ENCODE peak calls at places on chromosome 5, in nine cellular contexts. F, E, P, B, S, R, Y, N and Q are unnamed samples.
A peak's percentile ranks its signal among the peaks of the same experiment; 100 is the strongest.

GRCh38 chr5:114055318-114055788 is 306.5 kb upstream of the KCNN2 start:
- DNase-seq in F (peak; percentile 64), E (peak; percentile 67), P (no peak), B (peak; percentile 73), S (no peak), R (no peak), Y (no peak), N (no peak), Q (no peak)

GRCh38 chr5:180083529-180084060 is 12.0 kb upstream of the RNF130 start:
- DNase-seq in F (no peak), E (no peak), P (no peak), B (no peak), S (no peak), R (no peak), Y (no peak), N (no peak), Q (no peak)

GRCh38 chr5:151038801-151039238 is 18.4 kb downstream of the GPX3 start:
- DNase-seq in F (peak; percentile 42), E (no peak), P (peak; percentile 62), B (no peak), S (peak; percentile 65), R (no peak), Y (no peak), N (no peak), Q (no peak)

GRCh38 chr5:150703767-150704166 is 2.9 kb upstream of the RBM22 start:
- DNase-seq in F (peak; percentile 28), E (no peak), P (no peak), B (no peak), S (no peak), R (no peak), Y (no peak), N (no peak), Q (no peak)

GRCh38 chr5:80308526-80308925 is 11.3 kb upstream of the SPZ1 start:
- DNase-seq in F (no peak), E (no peak), P (peak; percentile 64), B (no peak), S (no peak), R (no peak), Y (no peak), N (no peak), Q (no peak)

GRCh38 chr5:421901-422300 is 21.1 kb upstream of the EXOC3 start:
- DNase-seq in F (no peak), E (no peak), P (no peak), B (no peak), S (no peak), R (no peak), Y (peak; percentile 33), N (peak; percentile 66), Q (no peak)

GRCh38 chr5:10675177-10675700 is 85.8 kb downstream of the DAP start:
- DNase-seq in F (no peak), E (peak; percentile 73), P (no peak), B (no peak), S (no peak), R (no peak), Y (no peak), N (no peak), Q (no peak)

GRCh38 chr5:8907168-8907868 is 638.6 kb downstream of the SEMA5A start:
- DNase-seq in F (peak; percentile 93), E (no peak), P (no peak), B (no peak), S (peak; percentile 97), R (no peak), Y (no peak), N (no peak), Q (no peak)

GRCh38 chr5:114207615-114208014 is 154.3 kb upstream of the KCNN2 start:
- DNase-seq in F (no peak), E (no peak), P (no peak), B (no peak), S (no peak), R (no peak), Y (no peak), N (no peak), Q (no peak)

GRCh38 chr5:170151105-170151831 is 45.6 kb downstream of the FOXI1 start:
- DNase-seq in F (peak; percentile 44), E (no peak), P (no peak), B (no peak), S (peak; percentile 84), R (no peak), Y (no peak), N (no peak), Q (peak; percentile 77)

GRCh38 chr5:179235416-179236400 is 109.6 kb downstream of the ADAMTS2 start:
- DNase-seq in F (no peak), E (no peak), P (peak; percentile 36), B (no peak), S (no peak), R (no peak), Y (peak; percentile 15), N (peak; percentile 59), Q (peak; percentile 50)

GRCh38 chr5:123364443-123364842 is 58.8 kb downstream of the CEP120 start:
- DNase-seq in F (peak; percentile 77), E (no peak), P (no peak), B (no peak), S (no peak), R (no peak), Y (no peak), N (no peak), Q (no peak)

GRCh38 chr5:154285661-154286408 is 95.3 kb downstream of the GALNT10 start:
- DNase-seq in F (peak; percentile 81), E (no peak), P (no peak), B (no peak), S (peak; percentile 78), R (no peak), Y (no peak), N (no peak), Q (no peak)
- H3K27ac ChIP-seq in F (peak overlapping the region; percentile 17), E (no peak overlapping the region), P (no peak overlapping the region), B (peak overlapping the region; percentile 89), S (peak overlapping the region; percentile 80), R (no peak overlapping the region), Y (no peak overlapping the region), N (no peak overlapping the region), Q (no peak overlapping the region)

DNA sequence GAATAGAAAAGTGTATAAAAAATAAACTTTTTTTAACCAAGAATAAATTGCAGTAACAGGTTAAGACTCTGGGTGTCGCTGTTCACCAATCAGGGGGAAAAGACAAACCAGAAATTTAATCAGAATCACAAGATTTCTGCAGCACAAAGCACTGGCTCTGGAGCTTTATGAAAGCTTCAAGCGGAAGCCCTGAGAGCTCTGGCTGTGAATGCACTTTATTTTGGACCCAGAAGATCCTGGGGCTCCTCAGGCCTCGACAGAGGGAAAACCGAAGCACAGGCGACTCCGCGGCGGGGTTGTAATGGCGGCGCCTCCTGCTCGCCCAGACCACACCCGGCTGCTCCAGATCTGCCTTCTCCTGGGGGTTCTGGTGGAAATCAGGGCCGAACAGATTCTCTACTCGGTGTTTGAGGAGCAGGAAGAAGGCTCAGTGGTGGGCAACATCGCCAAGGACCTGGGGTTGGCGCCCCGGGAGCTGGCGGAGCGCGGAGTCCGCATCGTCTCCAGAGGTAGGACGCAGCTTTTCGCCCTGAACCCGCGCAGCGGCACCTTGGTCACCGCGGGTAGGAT is at the start of gene PCDHGA4:
- DNase-seq in F (peak; percentile 28), E (no peak), P (no peak), B (no peak), S (no peak), R (no peak), Y (no peak), N (no peak), Q (no peak)
- TF ChIP-seq CTCF in F (peak; percentile 63), E (peak; percentile 28), P (no peak), B (peak; percentile 59), S (peak; percentile 41), R (peak; percentile 23), Y (peak; percentile 25), N (no peak), Q (no peak)

GRCh38 chr5:178204205-178205009 is at the start of gene HNRNPAB:
- DNase-seq in F (peak; percentile 96), E (peak; percentile 89), P (peak; percentile 95), B (peak; percentile 99), S (peak; percentile 96), R (peak; percentile 77), Y (peak; percentile 97), N (peak; percentile 99), Q (peak; percentile 97)

GRCh38 chr5:178201221-178201926 is 3.0 kb upstream of the HNRNPAB start:
- DNase-seq in F (peak; percentile 57), E (no peak), P (no peak), B (no peak), S (no peak), R (no peak), Y (no peak), N (peak; percentile 44), Q (peak; percentile 62)

GRCh38 chr5:178201927-178202235 is 2.5 kb upstream of the HNRNPAB start:
- DNase-seq in F (no peak), E (no peak), P (no peak), B (no peak), S (peak; percentile 52), R (no peak), Y (no peak), N (peak; percentile 37), Q (peak; percentile 49)

GRCh38 chr5:178203670-178204204 is 596 bp upstream of the HNRNPAB start:
- DNase-seq in F (no peak), E (no peak), P (no peak), B (no peak), S (no peak), R (no peak), Y (no peak), N (peak; percentile 81), Q (no peak)

DNA sequence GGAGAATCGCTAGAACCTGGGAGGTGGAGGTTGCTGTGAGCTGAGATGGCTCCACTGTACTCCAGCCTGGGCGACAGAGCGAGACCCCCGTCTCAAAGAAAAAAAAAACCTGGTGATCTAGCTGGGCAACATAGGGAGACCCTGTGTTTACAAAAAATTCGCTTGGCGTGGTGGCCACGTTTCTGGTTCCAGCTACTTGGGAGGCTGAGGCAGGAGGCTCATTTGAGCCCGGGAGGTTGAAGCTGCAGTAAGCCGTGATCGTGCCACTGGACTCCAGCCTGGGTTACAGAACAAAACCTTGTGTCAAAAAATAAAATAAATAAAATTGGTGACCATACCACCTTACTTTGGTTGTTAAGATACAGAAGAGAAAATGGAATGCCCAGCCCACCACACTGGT is 1.8 kb upstream of the HNRNPAB start:
- DNase-seq in F (no peak), E (no peak), P (no peak), B (no peak), S (no peak), R (no peak), Y (no peak), N (peak; percentile 61), Q (peak; percentile 41)
- H3K4me3 ChIP-seq in F (no peak overlapping the region), E (no peak overlapping the region), P (no peak overlapping the region), B (no peak overlapping the region), S (no peak overlapping the region), R (no peak overlapping the region), Y (no peak overlapping the region), N (no peak overlapping the region), Q (no peak overlapping the region)

GRCh38 chr5:61263072-61263471 is 69.0 kb upstream of the ZSWIM6 start:
- DNase-seq in F (no peak), E (no peak), P (no peak), B (no peak), S (no peak), R (no peak), Y (no peak), N (no peak), Q (no peak)

GRCh38 chr5:61264273-61264661 is 67.8 kb upstream of the ZSWIM6 start:
- DNase-seq in F (no peak), E (no peak), P (no peak), B (no peak), S (no peak), R (no peak), Y (no peak), N (no peak), Q (no peak)

GRCh38 chr5:61262080-61262479 is 70.0 kb upstream of the ZSWIM6 start:
- DNase-seq in F (no peak), E (no peak), P (no peak), B (no peak), S (no peak), R (no peak), Y (no peak), N (no peak), Q (no peak)

GRCh38 chr5:61263561-61264272 is 68.3 kb upstream of the ZSWIM6 start:
- DNase-seq in F (no peak), E (no peak), P (no peak), B (no peak), S (no peak), R (no peak), Y (no peak), N (no peak), Q (no peak)
- H3K27ac ChIP-seq in F (no peak overlapping the region), E (no peak overlapping the region), P (no peak overlapping the region), B (no peak overlapping the region), S (no peak overlapping the region), R (no peak overlapping the region), Y (no peak overlapping the region), N (no peak overlapping the region), Q (no peak overlapping the region)